ENCODE peak calls at places on chromosomes 12 and 14, in eight cellular contexts. K, E, U, L, O, N, Y and P are unnamed samples.

GRCh38 chr12:51864701-51865469 is 16.4 kb upstream of the FIGNL2 start:
- DNase-seq in Y (no peak), K (no peak), E (no peak), U (no peak), O (no peak), L (no peak), N (no peak), P (no peak)

GRCh38 chr14:67940894-67941455 is 121.4 kb downstream of the RAD51B start:
- DNase-seq in Y (no peak), E (peak), L (no peak), U (no peak), O (no peak), K (no peak), N (peak), P (no peak)

GRCh38 chr12:31568498-31568897 is 22.4 kb downstream of the DENND5B start:
- DNase-seq in E (no peak), K (no peak), U (no peak), O (no peak), N (no peak), Y (no peak), L (no peak), P (no peak)

GRCh38 chr12:25121916-25122315 is 73.0 kb downstream of the DNAI7 start:
- DNase-seq in K (no peak), L (no peak), O (no peak), N (no peak), Y (no peak), E (no peak), U (no peak), P (no peak)

GRCh38 chr12:102120886-102121285 is 903 bp downstream of the PARPBP start:
- DNase-seq in L (no peak), N (no peak), K (no peak), E (no peak), U (no peak), Y (peak), O (no peak), P (no peak)

GRCh38 chr12:128976120-128976519 is 122.8 kb downstream of the GLT1D1 start:
- DNase-seq in O (peak), L (peak), K (no peak), N (no peak), E (no peak), U (no peak), Y (no peak), P (no peak)

GRCh38 chr12:97024393-97024792 is 117.3 kb downstream of the NEDD1 start:
- DNase-seq in L (no peak), K (no peak), O (no peak), U (no peak), E (no peak), N (no peak), Y (no peak), P (no peak)

GRCh38 chr12:42961395-42961794 is 371.8 kb upstream of the PRICKLE1 start:
- DNase-seq in Y (peak), E (peak), K (no peak), U (no peak), L (no peak), N (peak), O (peak), P (no peak)

GRCh38 chr14:72726444-72726843 is 167.5 kb downstream of the DPF3 start:
- DNase-seq in U (no peak), N (no peak), K (no peak), L (no peak), O (no peak), E (no peak), Y (no peak), P (no peak)

GRCh38 chr14:92586001-92586947 is 72.7 kb downstream of the RIN3 start:
- DNase-seq in U (no peak), K (no peak), E (peak), O (no peak), L (no peak), N (peak), Y (no peak), P (no peak)

GRCh38 chr12:116053479-116054195 is 223.9 kb downstream of the MED13L start:
- DNase-seq in L (no peak), K (peak), O (no peak), N (no peak), Y (peak), U (peak), E (no peak), P (peak)

GRCh38 chr12:77837876-77838291 is 7.2 kb downstream of the NAV3 start:
- DNase-seq in O (no peak), N (no peak), L (no peak), U (peak), E (no peak), K (peak), Y (no peak), P (no peak)

GRCh38 chr14:75535164-75535898 is 13.1 kb downstream of the BATF start:
- DNase-seq in L (no peak), E (no peak), N (no peak), K (no peak), U (no peak), Y (no peak), O (no peak), P (no peak)

GRCh38 chr12:76299536-76300296 is 48.5 kb downstream of the BBS10 start:
- DNase-seq in E (no peak), K (no peak), N (no peak), Y (no peak), U (peak), O (no peak), L (no peak), P (peak)

GRCh38 chr12:25960176-25960575 is 1.7 kb downstream of the RASSF8 start:
- DNase-seq in N (no peak), O (no peak), L (no peak), U (peak), K (peak), E (no peak), Y (no peak), P (no peak)

GRCh38 chr12:24608637-24609285 is 340.1 kb downstream of the BCAT1 start:
- DNase-seq in N (no peak), Y (no peak), L (no peak), O (no peak), K (no peak), E (no peak), U (no peak), P (no peak)

GRCh38 chr12:44837114-44837800 is 38.9 kb downstream of the NELL2 start:
- DNase-seq in U (no peak), O (no peak), L (no peak), K (no peak), N (no peak), Y (no peak), E (no peak), P (no peak)

GRCh38 chr12:84791444-84791843 is 121.2 kb downstream of the SLC6A15 start:
- DNase-seq in L (no peak), K (no peak), U (no peak), Y (no peak), N (no peak), E (no peak), O (no peak), P (no peak)

GRCh38 chr12:14071833-14072232 is 90.4 kb upstream of the GRIN2B start:
- DNase-seq in L (no peak), O (no peak), U (no peak), E (no peak), Y (no peak), N (no peak), K (no peak), P (no peak)

GRCh38 chr14:101183376-101184103 is 280.0 kb upstream of the RTL1 start:
- DNase-seq in E (no peak), N (no peak), L (no peak), U (no peak), K (no peak), O (peak), Y (no peak), P (peak)

GRCh38 chr14:96357216-96357615 is 5.9 kb downstream of the ATG2B start:
- DNase-seq in Y (no peak), O (no peak), N (no peak), K (no peak), U (no peak), L (no peak), E (no peak), P (no peak)

GRCh38 chr12:114123108-114123507 is 157.0 kb upstream of the RBM19 start:
- DNase-seq in Y (no peak), K (no peak), U (no peak), E (no peak), N (no peak), O (no peak), L (no peak), P (no peak)

GRCh38 chr14:31930493-31931225 is 146.4 kb upstream of the ARHGAP5 start:
- DNase-seq in E (no peak), K (no peak), U (no peak), N (no peak), L (no peak), O (no peak), Y (no peak), P (no peak)

GRCh38 chr12:126114420-126114819 is 1049.2 kb downstream of the AACS start:
- DNase-seq in L (no peak), K (no peak), U (no peak), Y (no peak), O (no peak), N (no peak), E (peak), P (no peak)

GRCh38 chr12:26143291-26143690 is 18.5 kb upstream of the BHLHE41 start:
- DNase-seq in U (no peak), K (no peak), E (no peak), N (no peak), Y (no peak), O (no peak), L (no peak), P (no peak)

GRCh38 chr12:98002887-98003493 is 512.4 kb upstream of the TMPO start:
- DNase-seq in O (peak), K (no peak), L (no peak), E (peak), N (no peak), U (no peak), Y (peak), P (no peak)

DNA sequence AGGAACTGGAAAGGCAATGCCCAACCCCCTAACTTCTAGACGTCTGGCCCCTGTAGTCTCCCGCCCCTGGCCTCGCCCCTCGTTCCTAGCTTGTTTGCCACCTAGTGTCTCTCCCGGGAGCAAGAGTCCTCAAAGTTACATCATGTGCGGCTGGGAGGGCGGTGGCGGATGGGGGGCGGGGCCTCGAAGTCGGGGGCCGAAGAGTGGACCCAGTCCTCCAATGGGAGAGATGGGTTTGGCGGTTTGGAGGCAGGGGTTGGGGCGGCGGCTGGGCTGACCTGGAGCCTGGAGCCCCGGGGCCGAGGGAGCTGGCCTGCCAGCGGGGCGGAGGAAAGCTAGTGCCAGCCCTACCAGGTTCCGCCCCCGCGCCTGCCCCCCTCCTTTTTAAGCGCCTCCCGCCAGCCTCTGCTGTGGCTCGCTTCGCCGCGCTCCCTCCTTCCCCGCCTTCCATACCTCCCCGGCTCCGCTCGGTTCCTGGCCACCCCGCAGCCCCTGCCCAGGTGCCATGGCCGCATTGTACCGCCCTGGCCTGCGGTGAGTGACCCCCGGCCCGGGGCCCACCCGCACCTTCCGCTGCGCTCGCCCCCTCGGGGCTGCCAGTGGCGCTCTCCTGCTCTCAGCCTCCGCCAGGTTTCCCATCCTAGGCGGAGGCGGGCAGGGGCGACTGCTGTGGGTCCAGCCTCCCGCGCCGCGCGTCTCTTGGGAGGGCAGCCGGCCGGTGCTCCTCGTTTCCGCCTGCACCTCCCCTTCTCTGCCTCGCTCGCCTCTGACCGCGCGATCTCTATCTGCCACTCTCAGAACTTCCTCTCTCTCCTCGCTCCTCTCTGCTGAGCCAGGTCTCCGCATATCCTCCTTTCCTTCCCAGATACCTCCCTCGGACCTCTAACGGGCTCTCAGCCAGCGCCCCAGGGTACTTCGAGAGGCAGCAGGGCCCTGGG is at the start of gene PCK2:
- DNase-seq in U (peak), K (peak), Y (peak), E (peak), O (peak), L (peak), N (peak), P (peak)
- TF ChIP-seq CTCF in U (no peak), K (peak), Y (no peak), E (no peak), O (no peak), L (peak), N (no peak), P (peak)

DNA sequence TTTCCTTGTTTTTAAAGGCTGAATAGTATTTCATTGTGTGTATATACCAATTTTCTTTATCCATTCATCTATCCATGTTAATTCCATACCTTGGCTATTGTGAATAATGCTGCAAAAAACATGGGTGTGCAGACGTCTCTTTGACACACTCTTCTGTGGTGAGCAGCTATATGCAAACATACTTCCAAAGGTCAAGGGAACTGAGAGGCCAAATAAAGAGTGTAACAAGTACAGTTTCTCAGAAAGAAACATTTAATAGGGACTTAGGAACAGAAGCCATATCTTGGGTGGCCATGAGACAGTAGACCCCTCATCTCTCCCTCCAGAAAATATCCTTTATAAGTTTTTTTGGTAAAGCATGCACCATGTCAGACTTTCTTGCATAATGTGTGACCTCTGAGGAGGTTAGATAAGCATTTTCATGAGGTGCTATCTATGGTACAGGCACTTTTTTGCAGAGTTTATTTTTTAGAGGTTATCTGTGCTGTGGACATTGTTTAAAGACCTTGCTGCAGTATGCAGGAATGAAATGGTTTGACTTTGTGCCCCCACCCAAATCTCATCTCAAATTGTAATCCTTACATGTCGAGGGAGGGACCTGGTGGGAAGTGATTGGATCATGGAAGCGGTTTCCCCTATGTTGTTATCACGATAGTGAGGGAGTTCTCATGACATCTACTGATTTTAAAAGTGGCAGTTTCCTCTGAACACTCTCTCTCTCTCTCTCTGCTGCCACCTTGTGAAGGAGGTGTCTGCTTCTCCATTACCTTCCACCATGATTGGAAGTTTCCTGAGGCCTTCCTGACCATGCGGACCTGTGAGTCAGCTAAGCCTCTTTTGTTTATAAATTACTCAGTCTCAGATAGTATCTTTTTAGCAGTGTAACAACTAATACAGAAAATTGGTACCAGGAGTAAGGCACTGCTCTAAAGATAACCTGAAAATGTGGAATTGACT is 1202.3 kb downstream of the GALC start:
- DNase-seq in O (no peak), N (no peak), U (no peak), K (no peak), Y (no peak), L (no peak), E (no peak), P (no peak)
- H3K27ac ChIP-seq in O (no peak), N (no peak), U (no peak), K (no peak), Y (no peak), L (no peak), E (no peak), P (no peak)

DNA sequence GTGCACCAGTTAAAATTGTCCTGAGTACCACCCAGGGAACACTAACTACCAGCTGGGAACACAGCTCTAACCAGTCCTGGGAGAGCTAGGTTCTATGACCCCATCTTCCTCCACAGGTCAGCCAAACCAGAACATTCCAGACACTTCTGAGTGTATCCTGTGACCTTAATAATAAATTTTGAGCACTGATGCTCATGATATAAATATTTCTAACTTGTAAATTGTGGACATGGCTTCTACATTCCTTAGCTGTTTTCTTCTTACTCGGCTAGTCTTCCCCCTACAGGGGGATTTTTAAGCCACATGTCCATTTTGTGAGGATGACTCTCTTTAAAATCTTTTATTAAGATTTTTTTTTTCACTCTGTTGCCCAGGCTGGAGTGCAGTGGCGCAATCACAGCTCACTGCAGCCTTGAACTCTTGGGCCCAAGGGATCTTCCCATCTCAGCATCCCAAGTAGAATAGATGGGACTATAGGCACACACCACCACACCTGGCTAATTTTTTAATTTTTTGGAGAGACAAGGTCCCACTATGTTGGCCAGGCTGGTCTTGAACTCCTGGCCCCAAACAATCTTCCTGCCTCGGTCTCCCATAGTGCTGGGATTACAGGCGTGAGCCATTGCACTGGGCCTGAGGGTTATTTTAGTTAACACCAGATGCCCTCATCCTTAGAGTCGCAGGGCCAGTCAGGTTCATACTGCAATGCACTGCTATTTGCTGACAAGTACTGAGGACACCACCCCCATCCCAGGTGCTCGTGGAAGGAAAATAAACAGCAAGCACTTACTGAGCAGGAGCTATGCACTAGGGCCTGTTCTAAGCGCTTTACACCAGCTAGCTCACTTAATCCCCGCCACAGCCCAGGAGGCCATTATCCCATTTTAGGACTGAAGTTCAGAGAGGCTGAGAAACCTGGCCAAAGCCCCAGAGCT is 142.6 kb upstream of the NCOR2 start:
- DNase-seq in O (no peak), E (no peak), L (no peak), Y (no peak), N (peak), U (no peak), K (no peak), P (no peak)
- TF ChIP-seq CTCF in O (no peak), E (no peak), L (no peak), Y (no peak), N (peak), U (no peak), K (no peak), P (no peak)

DNA sequence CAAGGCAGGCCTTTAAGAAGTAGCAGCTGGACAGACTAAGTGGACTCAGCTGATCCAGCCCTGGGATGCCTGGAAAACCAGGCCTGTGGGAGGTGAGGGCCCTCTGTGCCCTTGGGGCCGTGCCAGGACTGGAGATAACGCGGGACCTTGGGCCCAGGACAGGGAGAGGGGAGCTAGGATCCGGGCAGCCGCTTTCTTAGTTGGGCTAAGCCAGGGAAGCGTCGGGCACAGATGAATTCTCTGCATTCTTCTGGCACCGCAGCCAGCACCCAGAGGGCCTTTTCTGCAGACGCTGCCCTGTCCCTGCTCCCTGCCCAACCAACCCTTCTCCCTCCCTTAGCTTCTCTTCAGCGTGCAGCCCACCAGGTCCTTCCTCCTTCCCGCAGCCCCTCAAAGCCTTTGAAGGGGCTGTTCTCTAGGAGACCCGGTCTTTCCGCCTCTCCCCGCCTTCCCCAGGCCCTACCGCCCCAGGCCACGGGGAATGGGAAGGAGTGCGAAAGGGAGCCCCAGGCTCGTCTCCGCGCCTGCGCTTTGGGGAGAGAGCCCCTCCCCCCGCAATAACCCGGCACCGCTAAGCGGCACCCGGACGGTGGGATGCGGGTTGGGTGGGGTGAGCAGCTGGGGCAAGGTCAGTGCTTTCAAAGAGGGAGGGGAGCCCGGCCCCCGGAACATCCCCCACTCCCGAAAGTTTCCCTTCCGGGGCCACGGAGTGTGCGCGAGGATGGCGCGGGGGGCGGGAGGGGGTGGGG is 688 bp downstream of the NCKAP5L start:
- DNase-seq in Y (peak), N (no peak), L (peak), E (peak), K (peak), U (peak), O (no peak), P (no peak)
- H3K27ac ChIP-seq in Y (peak), N (peak), L (peak), E (peak), K (peak), U (peak), O (peak), P (peak)

GRCh38 chr12:8698132-8698829 is 490 bp downstream of the RIMKLB start:
- DNase-seq in Y (peak), E (peak), O (no peak), U (peak), K (peak), L (peak), N (no peak), P (no peak)
- TF ChIP-seq CTCF in Y (no peak), E (no peak), O (no peak), U (no peak), K (no peak), L (no peak), N (no peak), P (no peak)

GRCh38 chr12:122853582-122854245 is 18.5 kb downstream of the HIP1R start:
- DNase-seq in K (no peak), U (no peak), N (no peak), Y (no peak), O (no peak), E (no peak), L (no peak), P (no peak)
- H3K27ac ChIP-seq in K (no peak), U (no peak), N (no peak), Y (peak), O (no peak), E (peak), L (no peak), P (peak)